ENCODE peak calls at places on chromosomes 13 and 19, in four cellular contexts. One of them, this sample, is unnamed.

GRCh38 chr19:15115080-15115479 is 7.9 kb downstream of the SYDE1 start:
- DNase-seq in activated T-helper 1 cell treated with Interleukin-2 at 50 U/mL for 16 hours: no peak
- DNase-seq in transverse colon: peak
- DNase-seq in progenitor cell of endocrine pancreas: no peak
- DNase-seq in this sample: no peak

GRCh38 chr13:113597386-113598080 is 13.0 kb downstream of the TFDP1 start:
- DNase-seq in transverse colon: no peak
- DNase-seq in activated T-helper 1 cell treated with Interleukin-2 at 50 U/mL for 16 hours: no peak
- DNase-seq in progenitor cell of endocrine pancreas: no peak
- DNase-seq in this sample: no peak

GRCh38 chr13:104525467-104525866 is 1459.2 kb upstream of the SLC10A2 start:
- DNase-seq in transverse colon: no peak
- DNase-seq in activated T-helper 1 cell treated with Interleukin-2 at 50 U/mL for 16 hours: no peak
- DNase-seq in progenitor cell of endocrine pancreas: no peak
- DNase-seq in this sample: no peak

GRCh38 chr13:95710313-95710712 is 33.4 kb downstream of the DNAJC3 start:
- DNase-seq in transverse colon: no peak
- DNase-seq in progenitor cell of endocrine pancreas: no peak
- DNase-seq in activated T-helper 1 cell treated with Interleukin-2 at 50 U/mL for 16 hours: no peak
- DNase-seq in this sample: no peak

GRCh38 chr19:7983286-7983950 is 22.0 kb downstream of the ELAVL1 start:
- DNase-seq in activated T-helper 1 cell treated with Interleukin-2 at 50 U/mL for 16 hours: no peak
- DNase-seq in transverse colon: no peak
- DNase-seq in progenitor cell of endocrine pancreas: no peak
- DNase-seq in this sample: no peak

GRCh38 chr19:35560677-35561076 is 2.8 kb downstream of the ATP4A start:
- DNase-seq in progenitor cell of endocrine pancreas: no peak
- DNase-seq in activated T-helper 1 cell treated with Interleukin-2 at 50 U/mL for 16 hours: no peak
- DNase-seq in transverse colon: no peak
- DNase-seq in this sample: no peak

GRCh38 chr13:31920301-31920818 is 111.2 kb upstream of the FRY start:
- DNase-seq in progenitor cell of endocrine pancreas: no peak
- DNase-seq in activated T-helper 1 cell treated with Interleukin-2 at 50 U/mL for 16 hours: no peak
- DNase-seq in transverse colon: no peak
- DNase-seq in this sample: no peak

GRCh38 chr19:45821103-45821521 is 6.0 kb upstream of the RSPH6A start:
- DNase-seq in activated T-helper 1 cell treated with Interleukin-2 at 50 U/mL for 16 hours: no peak
- DNase-seq in progenitor cell of endocrine pancreas: no peak
- DNase-seq in transverse colon: no peak
- DNase-seq in this sample: no peak

GRCh38 chr13:46982856-46983582 is 86.2 kb upstream of the HTR2A start:
- DNase-seq in progenitor cell of endocrine pancreas: no peak
- DNase-seq in activated T-helper 1 cell treated with Interleukin-2 at 50 U/mL for 16 hours: no peak
- DNase-seq in transverse colon: peak
- DNase-seq in this sample: no peak

GRCh38 chr19:14391156-14391821 is 10.0 kb downstream of the ADGRE5 start:
- DNase-seq in activated T-helper 1 cell treated with Interleukin-2 at 50 U/mL for 16 hours: no peak
- DNase-seq in transverse colon: no peak
- DNase-seq in progenitor cell of endocrine pancreas: no peak
- DNase-seq in this sample: no peak

GRCh38 chr19:38891791-38892190 is 7.6 kb downstream of the SIRT2 start:
- DNase-seq in activated T-helper 1 cell treated with Interleukin-2 at 50 U/mL for 16 hours: no peak
- DNase-seq in progenitor cell of endocrine pancreas: no peak
- DNase-seq in transverse colon: no peak
- DNase-seq in this sample: no peak

GRCh38 chr19:33613601-33614000 is 8.2 kb upstream of the CHST8 start:
- DNase-seq in activated T-helper 1 cell treated with Interleukin-2 at 50 U/mL for 16 hours: no peak
- DNase-seq in transverse colon: no peak
- DNase-seq in progenitor cell of endocrine pancreas: no peak
- DNase-seq in this sample: no peak

GRCh38 chr19:35216833-35217707 is 11.5 kb downstream of the FAM187B start:
- DNase-seq in activated T-helper 1 cell treated with Interleukin-2 at 50 U/mL for 16 hours: no peak
- DNase-seq in progenitor cell of endocrine pancreas: no peak
- DNase-seq in transverse colon: peak
- DNase-seq in this sample: peak

GRCh38 chr19:49518033-49518432 is 5.6 kb downstream of the FCGRT start:
- DNase-seq in transverse colon: no peak
- DNase-seq in progenitor cell of endocrine pancreas: no peak
- DNase-seq in activated T-helper 1 cell treated with Interleukin-2 at 50 U/mL for 16 hours: no peak
- DNase-seq in this sample: no peak

GRCh38 chr13:96141032-96141431 is 51.1 kb downstream of the HS6ST3 start:
- DNase-seq in transverse colon: no peak
- DNase-seq in progenitor cell of endocrine pancreas: no peak
- DNase-seq in activated T-helper 1 cell treated with Interleukin-2 at 50 U/mL for 16 hours: no peak
- DNase-seq in this sample: no peak

GRCh38 chr19:3263866-3264265 is 39.4 kb downstream of the CELF5 start:
- DNase-seq in progenitor cell of endocrine pancreas: no peak
- DNase-seq in transverse colon: no peak
- DNase-seq in activated T-helper 1 cell treated with Interleukin-2 at 50 U/mL for 16 hours: no peak
- DNase-seq in this sample: no peak

GRCh38 chr19:49149652-49150105 is 5.5 kb downstream of the HRC start:
- DNase-seq in progenitor cell of endocrine pancreas: peak
- DNase-seq in transverse colon: peak
- DNase-seq in activated T-helper 1 cell treated with Interleukin-2 at 50 U/mL for 16 hours: no peak
- DNase-seq in this sample: no peak

GRCh38 chr19:39052243-39052746 is 19.9 kb upstream of the FBXO27 start:
- DNase-seq in transverse colon: peak
- DNase-seq in progenitor cell of endocrine pancreas: peak
- DNase-seq in activated T-helper 1 cell treated with Interleukin-2 at 50 U/mL for 16 hours: peak
- DNase-seq in this sample: peak

GRCh38 chr19:32653626-32653968 is 21.4 kb downstream of the ANKRD27 start:
- DNase-seq in activated T-helper 1 cell treated with Interleukin-2 at 50 U/mL for 16 hours: no peak
- DNase-seq in transverse colon: no peak
- DNase-seq in progenitor cell of endocrine pancreas: no peak
- DNase-seq in this sample: no peak

GRCh38 chr13:48232420-48233096 is 448 bp upstream of the ITM2B start:
- DNase-seq in activated T-helper 1 cell treated with Interleukin-2 at 50 U/mL for 16 hours: no peak
- DNase-seq in transverse colon: peak
- DNase-seq in progenitor cell of endocrine pancreas: no peak
- DNase-seq in this sample: no peak

GRCh38 chr13:48975926-48976676 is 389 bp downstream of the FNDC3A start:
- DNase-seq in progenitor cell of endocrine pancreas: peak
- DNase-seq in transverse colon: peak
- DNase-seq in activated T-helper 1 cell treated with Interleukin-2 at 50 U/mL for 16 hours: peak
- DNase-seq in this sample: peak

GRCh38 chr19:3586124-3586626 is 897 bp downstream of the GIPC3 start:
- DNase-seq in transverse colon: no peak
- DNase-seq in activated T-helper 1 cell treated with Interleukin-2 at 50 U/mL for 16 hours: no peak
- DNase-seq in progenitor cell of endocrine pancreas: no peak
- DNase-seq in this sample: no peak

GRCh38 chr19:14505488-14506239 is 9.7 kb upstream of the GIPC1 start:
- DNase-seq in progenitor cell of endocrine pancreas: peak
- DNase-seq in activated T-helper 1 cell treated with Interleukin-2 at 50 U/mL for 16 hours: peak
- DNase-seq in transverse colon: peak
- DNase-seq in this sample: peak

GRCh38 chr19:54233941-54234340 is 8.6 kb downstream of the LILRA6 start:
- DNase-seq in transverse colon: no peak
- DNase-seq in progenitor cell of endocrine pancreas: no peak
- DNase-seq in activated T-helper 1 cell treated with Interleukin-2 at 50 U/mL for 16 hours: no peak
- DNase-seq in this sample: no peak

GRCh38 chr13:76825415-76825814 is 60.8 kb downstream of the KCTD12 start:
- DNase-seq in activated T-helper 1 cell treated with Interleukin-2 at 50 U/mL for 16 hours: no peak
- DNase-seq in transverse colon: no peak
- DNase-seq in progenitor cell of endocrine pancreas: no peak
- DNase-seq in this sample: no peak

GRCh38 chr19:39544201-39544903 is 4.4 kb upstream of the EID2 start:
- DNase-seq in progenitor cell of endocrine pancreas: no peak
- DNase-seq in transverse colon: no peak
- DNase-seq in activated T-helper 1 cell treated with Interleukin-2 at 50 U/mL for 16 hours: no peak
- DNase-seq in this sample: no peak

GRCh38 chr19:12946092-12946845 is 607 bp downstream of the RAD23A start:
- DNase-seq in progenitor cell of endocrine pancreas: peak
- DNase-seq in transverse colon: peak
- DNase-seq in activated T-helper 1 cell treated with Interleukin-2 at 50 U/mL for 16 hours: peak
- DNase-seq in this sample: peak

GRCh38 chr13:111597041-111598017 is 276.9 kb downstream of the TEX29 start:
- DNase-seq in transverse colon: no peak
- DNase-seq in activated T-helper 1 cell treated with Interleukin-2 at 50 U/mL for 16 hours: no peak
- DNase-seq in progenitor cell of endocrine pancreas: no peak
- DNase-seq in this sample: no peak

GRCh38 chr13:48730971-48731658 is 77.4 kb downstream of the CYSLTR2 start:
- DNase-seq in transverse colon: no peak
- DNase-seq in activated T-helper 1 cell treated with Interleukin-2 at 50 U/mL for 16 hours: no peak
- DNase-seq in progenitor cell of endocrine pancreas: no peak
- DNase-seq in this sample: no peak

GRCh38 chr13:110283661-110284516 is 23.1 kb downstream of the COL4A1 start:
- DNase-seq in progenitor cell of endocrine pancreas: no peak
- DNase-seq in transverse colon: no peak
- DNase-seq in activated T-helper 1 cell treated with Interleukin-2 at 50 U/mL for 16 hours: no peak
- DNase-seq in this sample: no peak

GRCh38 chr19:46180701-46181385 is 32.8 kb downstream of the IGFL2 start:
- DNase-seq in activated T-helper 1 cell treated with Interleukin-2 at 50 U/mL for 16 hours: no peak
- DNase-seq in progenitor cell of endocrine pancreas: no peak
- DNase-seq in transverse colon: no peak
- DNase-seq in this sample: no peak

GRCh38 chr13:77918391-77919261 is at the start of gene EDNRB:
- DNase-seq in progenitor cell of endocrine pancreas: no peak
- DNase-seq in transverse colon: peak
- DNase-seq in activated T-helper 1 cell treated with Interleukin-2 at 50 U/mL for 16 hours: no peak
- DNase-seq in this sample: no peak